ENCODE peak calls at places on chromosomes 5 and 9, in ten cellular contexts. Z is heart right ventricle, X is right atrium auricular region, O is sigmoid colon, J is keratinocyte, L is AG04449, W is coronary artery, H is fibroblast of pulmonary artery, U is neural crest cell, K is stomach. F is an unnamed sample.
A peak's percentile ranks its signal among the peaks of the same experiment; 100 is the strongest.

GRCh38 chr5:179795049-179795862 is 1.5 kb downstream of the LTC4S start:
- DNase-seq in Z (no peak), X (no peak), O (peak; percentile 70), J (no peak), L (no peak), W (no peak), H (no peak), U (no peak), K (peak; percentile 31), F (peak; percentile 80)

GRCh38 chr9:127955294-127956015 is 17.8 kb upstream of the DPM2 start:
- DNase-seq in Z (peak; percentile 68), X (no peak), O (peak; percentile 89), J (peak; percentile 72), L (no peak), W (no peak), H (no peak), U (no peak), K (peak; percentile 85), F (peak; percentile 84)

GRCh38 chr9:81649475-81649874 is 39.9 kb downstream of the TLE1 start:
- DNase-seq in Z (no peak), X (no peak), O (no peak), J (no peak), L (no peak), W (no peak), H (no peak), U (peak; percentile 19), K (no peak), F (no peak)

GRCh38 chr5:132510076-132510475 is 19.5 kb upstream of the IRF1 start:
- DNase-seq in Z (no peak), X (no peak), O (no peak), J (no peak), L (no peak), W (no peak), H (peak; percentile 85), U (no peak), K (no peak), F (no peak)

GRCh38 chr9:20237686-20238085 is 384.6 kb downstream of the MLLT3 start:
- DNase-seq in Z (no peak), X (no peak), O (no peak), J (no peak), L (no peak), W (no peak), H (no peak), U (no peak), K (no peak), F (no peak)

GRCh38 chr9:133163559-133164208 is at the start of gene GBGT1:
- DNase-seq in Z (peak; percentile 77), X (no peak), O (peak; percentile 85), J (no peak), L (no peak), W (peak; percentile 81), H (peak; percentile 11), U (peak; percentile 62), K (peak; percentile 75), F (peak; percentile 87)

GRCh38 chr5:77698920-77699319 is 60.4 kb upstream of the OTP start:
- DNase-seq in Z (no peak), X (no peak), O (no peak), J (no peak), L (no peak), W (no peak), H (no peak), U (no peak), K (no peak), F (no peak)

GRCh38 chr9:127525426-127526188 is 74.3 kb downstream of the LRSAM1 start:
- DNase-seq in Z (peak; percentile 26), X (no peak), O (no peak), J (no peak), L (no peak), W (no peak), H (peak; percentile 71), U (no peak), K (no peak), F (no peak)

GRCh38 chr9:75183293-75183692 is 95.0 kb downstream of the OSTF1 start:
- DNase-seq in Z (no peak), X (no peak), O (no peak), J (no peak), L (no peak), W (no peak), H (no peak), U (no peak), K (no peak), F (no peak)

GRCh38 chr9:75188756-75189155 is 100.4 kb downstream of the OSTF1 start:
- DNase-seq in Z (no peak), X (no peak), O (no peak), J (peak; percentile 45), L (no peak), W (no peak), H (no peak), U (no peak), K (no peak), F (no peak)

GRCh38 chr9:75184471-75184870 is 96.2 kb downstream of the OSTF1 start:
- DNase-seq in Z (no peak), X (no peak), O (no peak), J (no peak), L (no peak), W (no peak), H (no peak), U (no peak), K (no peak), F (no peak)

GRCh38 chr9:75186767-75187380 is 98.6 kb downstream of the OSTF1 start:
- DNase-seq in Z (no peak), X (no peak), O (no peak), J (no peak), L (no peak), W (no peak), H (peak; percentile 49), U (no peak), K (no peak), F (no peak)

DNA sequence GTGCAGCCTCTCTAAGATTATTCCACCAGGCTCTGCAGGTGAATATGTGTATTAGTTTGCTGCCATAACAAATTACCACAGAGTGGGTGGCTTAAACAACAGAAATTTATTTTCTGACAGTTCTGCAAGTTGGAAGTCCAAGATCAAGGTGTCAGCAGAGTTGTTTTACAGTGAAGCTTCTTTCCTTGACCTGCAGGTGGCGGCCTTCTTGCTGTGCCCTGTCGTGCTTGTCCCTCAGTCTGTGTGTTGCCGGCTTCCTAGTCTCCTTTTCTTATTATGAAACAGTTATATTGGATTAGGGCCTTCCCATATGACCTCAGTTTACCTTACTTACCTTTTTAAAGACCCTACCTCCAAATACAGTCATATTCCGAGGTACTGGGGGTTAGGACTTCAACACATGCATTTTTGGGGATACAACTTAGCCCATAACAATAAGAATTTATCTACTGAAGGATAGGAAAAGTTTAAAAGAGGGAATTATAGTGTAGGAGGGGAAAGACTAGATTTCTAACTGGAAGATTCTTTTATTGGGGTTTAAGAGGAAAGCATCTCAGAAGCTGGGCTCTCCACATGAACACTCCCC is 97.4 kb downstream of the OSTF1 start:
- DNase-seq in Z (no peak), X (no peak), O (no peak), J (no peak), L (no peak), W (no peak), H (peak; percentile 53), U (peak; percentile 42), K (peak; percentile 51), F (no peak)
- TF ChIP-seq CTCF in Z (peak; percentile 54), X (peak; percentile 58), O (peak; percentile 38), J (peak; percentile 74), L (peak; percentile 65), W (no peak), H (peak; percentile 76), U (peak; percentile 72), K (no peak), F (peak; percentile 64)

GRCh38 chr5:67496051-67496450 is 299.5 kb upstream of the CD180 start:
- DNase-seq in Z (no peak), X (no peak), O (no peak), J (no peak), L (no peak), W (no peak), H (no peak), U (no peak), K (no peak), F (no peak)

GRCh38 chr5:67494186-67494842 is 297.7 kb upstream of the CD180 start:
- DNase-seq in Z (no peak), X (no peak), O (peak; percentile 63), J (no peak), L (no peak), W (no peak), H (no peak), U (no peak), K (no peak), F (no peak)

GRCh38 chr5:67490543-67491321 is 294.1 kb upstream of the CD180 start:
- DNase-seq in Z (no peak), X (no peak), O (no peak), J (no peak), L (no peak), W (no peak), H (no peak), U (no peak), K (no peak), F (peak; percentile 70)

GRCh38 chr5:67495072-67495471 is 298.5 kb upstream of the CD180 start:
- DNase-seq in Z (no peak), X (no peak), O (no peak), J (no peak), L (no peak), W (no peak), H (no peak), U (no peak), K (no peak), F (no peak)

GRCh38 chr5:67493676-67494075 is 297.1 kb upstream of the CD180 start:
- DNase-seq in Z (peak; percentile 44), X (no peak), O (no peak), J (no peak), L (no peak), W (no peak), H (peak; percentile 31), U (no peak), K (peak; percentile 37), F (no peak)
- TF ChIP-seq CTCF in Z (peak; percentile 65), X (peak; percentile 66), O (no peak), J (peak; percentile 64), L (peak; percentile 24), W (no peak), H (peak; percentile 15), U (peak; percentile 25), K (no peak), F (peak; percentile 34)

DNA sequence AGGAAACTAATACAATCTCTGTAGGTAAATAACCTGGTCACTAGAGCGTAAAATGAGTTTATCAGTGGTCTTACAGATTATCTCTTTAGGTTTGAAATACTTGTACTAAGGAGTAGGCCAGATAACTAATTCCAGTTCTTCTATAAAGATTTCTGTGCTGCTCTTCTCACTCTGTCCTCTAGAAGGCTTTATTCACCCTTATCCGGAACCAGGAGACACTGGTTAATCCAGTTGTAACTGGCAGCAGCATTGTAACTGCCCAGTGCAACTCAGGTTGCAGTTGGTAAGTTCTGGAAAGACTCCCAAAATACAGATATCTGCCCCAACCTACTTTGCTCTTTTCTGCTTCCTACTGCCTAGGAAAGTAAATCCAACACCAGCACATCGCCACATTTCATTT is 19.8 kb downstream of the C5orf22 start:
- DNase-seq in Z (no peak), X (no peak), O (no peak), J (no peak), L (no peak), W (no peak), H (no peak), U (no peak), K (no peak), F (no peak)
- TF ChIP-seq CTCF in Z (no peak), X (no peak), O (no peak), J (no peak), L (no peak), W (no peak), H (no peak), U (no peak), K (no peak), F (no peak)

DNA sequence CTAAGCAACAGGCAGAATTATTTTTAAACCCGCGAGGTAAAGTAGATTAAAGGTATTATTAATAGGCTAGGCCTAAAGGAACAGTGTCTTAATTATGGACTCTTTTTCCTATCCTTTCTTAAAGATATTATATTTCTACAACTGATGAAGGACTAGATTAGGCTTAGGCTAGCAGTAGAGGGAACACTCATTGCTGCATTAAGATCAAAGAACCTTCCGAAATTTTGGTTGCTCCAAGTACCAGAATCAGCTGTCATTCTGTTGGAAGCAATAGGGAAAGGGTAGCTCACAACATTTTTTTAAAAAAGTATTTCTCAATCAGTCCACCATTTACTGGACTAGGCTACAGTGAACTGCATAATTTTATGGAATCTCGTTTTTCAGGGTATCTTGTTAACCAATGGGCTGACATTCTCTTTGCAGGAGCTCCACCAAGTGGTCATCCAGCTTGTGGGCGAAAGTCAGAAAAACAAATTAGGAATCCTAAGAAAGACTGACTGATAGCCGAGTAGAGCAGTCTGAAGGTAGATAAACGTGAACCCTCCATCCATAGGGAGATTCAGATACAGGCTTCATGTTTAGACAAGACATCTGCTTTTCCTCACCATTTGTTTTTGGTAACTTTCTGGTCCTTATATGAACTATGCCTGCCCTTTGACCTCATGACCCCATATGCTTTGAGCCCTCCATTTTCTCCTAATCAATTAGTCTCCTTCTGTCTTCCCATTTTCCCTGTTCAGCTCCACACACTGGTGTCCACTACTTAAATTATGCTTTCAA is 103.6 kb upstream of the CHD1 start:
- DNase-seq in Z (peak; percentile 76), X (no peak), O (no peak), J (no peak), L (peak; percentile 45), W (no peak), H (peak; percentile 90), U (peak; percentile 47), K (peak; percentile 60), F (no peak)
- TF ChIP-seq CTCF in Z (peak; percentile 92), X (peak; percentile 83), O (peak; percentile 79), J (peak; percentile 66), L (peak; percentile 60), W (peak; percentile 40), H (peak; percentile 90), U (peak; percentile 82), K (no peak), F (peak; percentile 79)